ENCODE peak calls at places on chromosomes 16 and 17, in five cellular contexts. Q is sigmoid colon, F is coronary artery, P is astrocyte of the spinal cord, C is esophagus muscularis mucosa. V is an unnamed sample.

GRCh38 chr16:89326721-89327120 is 109.2 kb downstream of the ZNF778 start:
- DNase-seq in F (peak), P (no peak), Q (no peak), C (no peak), V (no peak)

GRCh38 chr17:74150428-74151025 is 53.0 kb upstream of the RPL38 start:
- DNase-seq in C (peak), Q (no peak), P (no peak), F (no peak), V (no peak)

GRCh38 chr17:64615025-64615677 is 47.0 kb downstream of the SMURF2 start:
- DNase-seq in C (no peak), P (peak), F (no peak), Q (no peak), V (peak)

GRCh38 chr17:44830359-44831269 is 527 bp upstream of the GJC1 start:
- DNase-seq in C (no peak), P (peak), F (no peak), Q (peak), V (peak)

GRCh38 chr17:44916781-44917241 is 1.5 kb upstream of the GFAP start:
- DNase-seq in P (peak), C (no peak), Q (peak), F (no peak), V (peak)

GRCh38 chr17:49337900-49338299 is 24.1 kb downstream of the ZNF652 start:
- DNase-seq in Q (no peak), P (peak), C (no peak), F (no peak), V (peak)

GRCh38 chr17:60747069-60747808 is 69.6 kb downstream of the BCAS3 start:
- DNase-seq in P (no peak), F (no peak), C (no peak), Q (no peak), V (no peak)

GRCh38 chr16:30924086-30924714 is 828 bp downstream of the FBXL19 start:
- DNase-seq in F (no peak), P (no peak), Q (no peak), C (no peak), V (no peak)

GRCh38 chr17:41464682-41465081 is 2.5 kb downstream of the KRT32 start:
- DNase-seq in F (no peak), P (peak), C (no peak), Q (no peak), V (peak)

GRCh38 chr17:2867441-2868424 is 71.5 kb downstream of the RAP1GAP2 start:
- DNase-seq in F (no peak), Q (no peak), P (no peak), C (no peak), V (peak)

GRCh38 chr16:74083582-74083981 is 213.0 kb upstream of the PSMD7 start:
- DNase-seq in P (no peak), Q (no peak), C (no peak), F (no peak), V (no peak)

GRCh38 chr16:3503513-3503912 is 2.7 kb downstream of the CLUAP1 start:
- DNase-seq in Q (peak), P (no peak), F (no peak), C (no peak), V (no peak)

GRCh38 chr17:49482144-49482817 is 12.8 kb upstream of the NGFR start:
- DNase-seq in F (no peak), Q (no peak), C (no peak), P (no peak), V (peak)

GRCh38 chr17:35808240-35808961 is 883 bp upstream of the TAF15 start:
- DNase-seq in F (no peak), C (no peak), P (no peak), Q (no peak), V (no peak)

GRCh38 chr17:80826346-80826954 is 165.2 kb upstream of the CHMP6 start:
- DNase-seq in Q (peak), F (no peak), P (no peak), C (no peak), V (no peak)

GRCh38 chr17:74199306-74200092 is 4.0 kb upstream of the RPL38 start:
- DNase-seq in P (peak), F (no peak), C (peak), Q (peak), V (peak)

DNA sequence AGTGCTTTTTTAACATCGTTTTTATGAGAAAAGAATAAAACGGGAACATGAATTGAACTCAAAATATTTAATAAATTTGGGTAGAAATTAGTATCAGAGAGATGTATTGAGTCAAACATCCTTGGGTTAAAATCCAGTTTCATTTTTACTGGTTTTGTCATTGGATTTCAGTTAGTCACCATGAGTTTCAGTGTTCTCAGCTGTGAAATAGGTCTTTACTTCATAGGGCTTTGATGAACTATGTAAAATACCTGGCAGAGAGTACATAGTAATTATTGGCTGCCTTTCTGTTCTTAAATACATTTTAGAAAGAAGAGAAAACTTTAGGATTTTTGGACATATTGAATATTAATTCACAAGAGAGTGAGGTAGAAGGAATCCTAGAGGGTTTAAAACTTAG is 105.8 kb downstream of the TANC2 start:
- DNase-seq in C (no peak), F (no peak), Q (no peak), P (no peak), V (no peak)
- H3K4me3 ChIP-seq in C (no peak), F (no peak), Q (no peak), P (no peak), V (no peak)

GRCh38 chr16:27571433-27572306 is 21.7 kb downstream of the KATNIP start:
- DNase-seq in P (no peak), Q (peak), C (no peak), F (no peak), V (no peak)
- H3K4me3 ChIP-seq in P (no peak), Q (no peak), C (no peak), F (no peak), V (no peak)

DNA sequence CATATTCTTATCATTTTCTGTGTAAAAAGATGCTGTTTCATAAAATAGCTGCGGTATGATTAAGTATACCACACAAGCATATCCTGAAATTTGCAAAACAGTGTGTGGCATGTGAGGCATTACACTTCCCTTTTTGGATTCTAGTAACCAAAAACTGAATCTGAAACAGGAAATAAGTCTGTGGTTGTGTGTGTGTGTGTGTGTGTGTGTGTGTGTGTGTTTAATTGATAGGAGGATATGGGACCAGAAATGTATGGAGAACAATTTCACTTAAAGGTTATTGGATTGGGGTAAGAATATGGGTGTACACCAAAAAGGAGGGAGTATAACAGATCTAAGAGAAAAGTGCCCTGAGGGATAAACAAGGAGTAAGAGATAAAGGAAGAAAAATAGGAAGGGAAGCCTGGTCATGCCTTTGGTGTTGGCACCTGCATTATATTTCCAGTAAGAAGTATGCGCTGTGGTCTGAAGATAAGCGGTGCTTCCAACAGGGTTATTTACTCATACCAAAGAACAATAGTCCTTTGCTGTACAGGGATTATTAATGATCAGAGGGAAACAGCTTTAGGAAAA is 4.0 kb downstream of the LYRM1 start:
- DNase-seq in F (no peak), C (no peak), Q (no peak), P (peak), V (peak)
- H3K4me3 ChIP-seq in F (peak), C (no peak), Q (no peak), P (no peak), V (no peak)

GRCh38 chr16:85387171-85387507 is 226.0 kb upstream of the GSE1 start:
- DNase-seq in Q (peak), F (no peak), P (no peak), C (no peak), V (no peak)

GRCh38 chr16:85386467-85387170 is 226.5 kb upstream of the GSE1 start:
- DNase-seq in P (no peak), F (no peak), C (no peak), Q (peak), V (no peak)

GRCh38 chr16:85383836-85384825 is 229.0 kb upstream of the GSE1 start:
- DNase-seq in Q (no peak), C (no peak), F (no peak), P (no peak), V (no peak)

GRCh38 chr16:85384831-85385462 is 228.2 kb upstream of the GSE1 start:
- DNase-seq in F (no peak), Q (peak), P (no peak), C (no peak), V (no peak)

DNA sequence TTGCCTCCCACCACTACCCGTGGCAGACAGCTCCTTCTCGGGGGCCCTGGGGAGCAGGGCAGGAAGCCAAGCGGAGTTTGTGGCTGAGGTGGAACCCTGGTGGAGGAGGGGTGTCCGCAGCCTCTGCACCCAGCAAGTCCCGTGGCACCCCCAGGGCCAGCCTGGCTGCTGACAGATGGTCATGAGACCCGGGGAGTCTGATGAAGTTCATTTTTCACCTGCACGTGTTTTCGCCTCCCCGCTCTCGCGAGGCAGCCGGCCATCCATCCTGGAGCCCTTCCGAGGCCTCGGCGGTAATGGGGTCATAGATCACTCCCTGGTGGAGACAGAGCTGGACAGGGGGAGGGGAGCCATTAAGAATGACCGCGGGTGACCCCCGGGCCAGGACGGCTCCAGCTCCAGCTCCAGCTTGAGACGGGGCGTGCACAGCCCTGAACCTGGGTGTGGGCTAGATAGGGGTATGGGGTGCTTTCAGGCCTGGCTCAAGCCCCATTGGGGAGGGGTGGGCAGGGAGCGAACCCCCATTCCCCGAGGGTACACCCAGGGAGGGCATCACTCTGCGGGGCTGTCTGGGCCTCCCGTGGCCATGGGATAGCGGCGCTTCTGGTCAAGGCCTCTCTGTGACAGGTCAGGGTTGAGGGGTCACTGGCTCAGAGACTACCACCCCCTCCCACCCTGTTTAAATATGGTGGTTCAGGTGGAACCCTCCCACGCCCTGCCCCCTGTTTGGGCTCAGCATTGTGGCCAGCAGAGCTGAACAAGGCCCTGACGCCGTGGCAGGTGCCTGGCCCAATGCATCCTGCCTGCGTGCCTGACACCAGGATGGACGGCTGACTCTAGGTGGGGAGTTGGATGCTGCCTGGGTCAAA is 227.4 kb upstream of the GSE1 start:
- DNase-seq in C (no peak), F (no peak), P (no peak), Q (peak), V (no peak)
- H3K4me3 ChIP-seq in C (no peak), F (no peak), P (no peak), Q (no peak), V (no peak)

DNA sequence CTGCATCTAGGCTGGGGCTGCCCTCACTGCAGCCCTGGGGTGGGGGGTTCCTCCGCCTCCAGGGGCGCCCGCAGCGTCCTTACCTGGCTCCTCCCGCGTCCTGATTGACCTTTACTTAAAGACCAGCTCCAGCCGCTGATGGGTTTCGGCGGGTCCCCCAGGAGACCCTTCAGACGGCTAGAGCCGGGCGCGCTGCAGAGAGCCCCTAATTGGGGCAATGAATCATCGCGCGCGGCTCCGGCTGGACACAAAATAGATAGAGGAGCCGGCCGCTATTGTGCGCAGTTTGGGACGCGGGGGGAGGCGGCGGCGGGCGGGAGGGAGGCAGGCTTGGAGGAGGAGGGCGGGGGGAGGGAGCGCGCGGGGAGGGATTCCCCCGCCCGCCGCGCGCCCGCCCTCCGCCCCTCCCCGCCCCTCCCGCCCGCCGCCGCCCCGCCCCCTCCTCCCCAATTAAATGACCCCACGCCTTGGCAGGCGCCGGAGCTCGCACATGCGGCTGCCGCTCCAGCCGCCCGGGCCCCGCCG is 56.5 kb upstream of the CIBAR2 start:
- DNase-seq in C (no peak), F (no peak), P (no peak), Q (peak), V (peak)
- H3K4me3 ChIP-seq in C (peak), F (peak), P (peak), Q (peak), V (peak)

GRCh38 chr17:32426894-32427293 is 17.4 kb upstream of the PSMD11 start:
- DNase-seq in F (no peak), P (no peak), C (no peak), Q (no peak), V (no peak)
- H3K4me3 ChIP-seq in F (no peak), P (no peak), C (no peak), Q (no peak), V (no peak)

GRCh38 chr17:83202002-83203000 is 122.9 kb downstream of the METRNL start:
- DNase-seq in F (no peak), P (no peak), C (no peak), Q (peak), V (no peak)

GRCh38 chr17:83201206-83202001 is 122.0 kb downstream of the METRNL start:
- DNase-seq in F (no peak), Q (peak), P (no peak), C (no peak), V (no peak)

GRCh38 chr17:83203073-83203471 is 123.7 kb downstream of the METRNL start:
- DNase-seq in C (no peak), F (no peak), P (peak), Q (peak), V (peak)

GRCh38 chr17:83204230-83204725 is 124.9 kb downstream of the METRNL start:
- DNase-seq in F (no peak), Q (no peak), P (no peak), C (no peak), V (no peak)

GRCh38 chr17:83203472-83204221 is 124.2 kb downstream of the METRNL start:
- DNase-seq in F (no peak), C (no peak), P (no peak), Q (peak), V (no peak)
- H3K4me3 ChIP-seq in F (peak), C (no peak), P (no peak), Q (no peak), V (no peak)

GRCh38 chr17:31250229-31250628 is 46.8 kb downstream of the OMG start:
- DNase-seq in C (no peak), Q (no peak), F (no peak), P (no peak), V (no peak)

GRCh38 chr17:31249742-31250141 is 47.3 kb downstream of the OMG start:
- DNase-seq in P (no peak), F (no peak), Q (no peak), C (no peak), V (no peak)

GRCh38 chr17:31251618-31252328 is 45.3 kb downstream of the OMG start:
- DNase-seq in P (no peak), F (no peak), C (no peak), Q (no peak), V (no peak)

GRCh38 chr17:31251075-31251474 is 46.0 kb downstream of the OMG start:
- DNase-seq in Q (no peak), P (no peak), F (no peak), C (no peak), V (no peak)

DNA sequence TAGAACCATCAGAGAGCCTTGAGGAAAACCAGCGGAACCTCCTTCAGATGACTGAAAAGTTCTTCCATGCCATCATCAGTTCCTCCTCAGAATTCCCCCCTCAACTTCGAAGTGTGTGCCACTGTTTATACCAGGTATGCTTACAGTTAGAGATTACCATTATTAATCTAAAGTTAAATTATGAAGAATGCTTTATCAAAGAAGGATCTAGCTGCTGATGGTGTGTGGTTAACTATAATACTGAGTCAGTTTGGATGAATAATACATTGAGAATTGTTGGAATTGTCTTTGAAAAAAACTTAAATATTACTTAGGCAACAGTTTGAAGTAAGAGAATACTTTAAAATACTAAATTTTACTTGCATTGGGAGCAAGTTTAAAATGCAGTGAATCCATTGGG is 48.1 kb downstream of the OMG start:
- DNase-seq in C (no peak), F (no peak), Q (no peak), P (peak), V (peak)
- H3K4me3 ChIP-seq in C (no peak), F (no peak), Q (no peak), P (no peak), V (no peak)

V was measured in fibroblast of pulmonary artery.